ENCODE peak calls at places on chromosomes 2 and 18, in nine cellular contexts. O is fibroblast of lung, X is cardiac fibroblast, E is bronchial epithelial cell, Q is psoas muscle, C is fibroblast of pulmonary artery, I is astrocyte of the cerebellum, R is upper lobe of right lung, W is retinal pigment epithelial cell. K is an unnamed sample.

GRCh38 chr18:59041819-59042476 is 97.7 kb upstream of the SEC11C start:
- DNase-seq in O (no peak), Q (no peak), R (no peak), X (no peak), C (no peak), E (peak; percentile 66), I (no peak), W (no peak), K (no peak)

GRCh38 chr2:225097035-225097434 is 54.8 kb upstream of the DOCK10 start:
- DNase-seq in X (no peak), Q (no peak), W (no peak), I (no peak), R (no peak), E (no peak), O (peak; percentile 77), C (no peak), K (peak; percentile 54)

GRCh38 chr2:19878268-19879046 is 23.3 kb downstream of the TTC32 start:
- DNase-seq in O (no peak), X (no peak), I (no peak), C (no peak), R (no peak), W (no peak), Q (no peak), E (no peak), K (no peak)

GRCh38 chr2:168699834-168700417 is 102.5 kb upstream of the NOSTRIN start:
- DNase-seq in I (peak; percentile 32), C (peak; percentile 91), O (peak; percentile 98), W (no peak), X (peak; percentile 87), R (no peak), Q (peak; percentile 65), E (no peak), K (peak; percentile 91)

GRCh38 chr2:235575431-235575830 is 81.6 kb downstream of the AGAP1 start:
- DNase-seq in E (no peak), C (no peak), W (no peak), O (no peak), Q (no peak), X (no peak), I (no peak), R (no peak), K (no peak)

GRCh38 chr18:34592961-34593382 is 117.1 kb upstream of the DTNA start:
- DNase-seq in X (peak; percentile 56), R (no peak), C (peak; percentile 65), O (peak; percentile 74), W (peak; percentile 33), Q (peak; percentile 72), E (peak; percentile 75), I (peak; percentile 59), K (peak; percentile 51)

GRCh38 chr2:13650586-13651180 is 933.9 kb downstream of the TRIB2 start:
- DNase-seq in O (no peak), X (peak; percentile 57), R (no peak), Q (no peak), I (no peak), W (no peak), C (no peak), E (peak; percentile 39), K (no peak)

GRCh38 chr2:65599693-65600092 is 167.3 kb upstream of the SPRED2 start:
- DNase-seq in C (no peak), X (no peak), I (no peak), E (no peak), W (no peak), R (no peak), O (no peak), Q (no peak), K (no peak)

GRCh38 chr18:59061914-59062642 is 77.6 kb upstream of the SEC11C start:
- DNase-seq in I (no peak), C (no peak), E (no peak), O (no peak), R (no peak), Q (no peak), X (no peak), W (no peak), K (no peak)

GRCh38 chr2:168666339-168666738 is 136.1 kb upstream of the NOSTRIN start:
- DNase-seq in X (peak; percentile 61), R (no peak), E (peak; percentile 84), O (peak; percentile 28), Q (no peak), W (no peak), C (peak; percentile 6), I (peak; percentile 34), K (no peak)

GRCh38 chr2:149290662-149291061 is 39.7 kb upstream of the LYPD6 start:
- DNase-seq in O (no peak), X (no peak), W (no peak), R (no peak), Q (no peak), E (no peak), I (no peak), C (no peak), K (no peak)

GRCh38 chr2:2180446-2180845 is 150.6 kb downstream of the MYT1L start:
- DNase-seq in X (no peak), Q (no peak), C (no peak), R (no peak), O (no peak), W (no peak), I (no peak), E (no peak), K (no peak)

GRCh38 chr2:10164611-10165010 is 42.1 kb downstream of the RRM2 start:
- DNase-seq in Q (no peak), C (no peak), O (no peak), E (no peak), W (no peak), R (no peak), I (no peak), X (no peak), K (no peak)

GRCh38 chr18:50509012-50509411 is 50.9 kb upstream of the MAPK4 start:
- DNase-seq in Q (no peak), C (no peak), X (no peak), W (no peak), I (no peak), E (no peak), R (no peak), O (no peak), K (no peak)

GRCh38 chr2:183126635-183127034 is 2.4 kb downstream of the NUP35 start:
- DNase-seq in O (no peak), W (no peak), C (no peak), I (no peak), Q (no peak), R (no peak), X (peak; percentile 8), E (no peak), K (no peak)

GRCh38 chr2:54047658-54048057 is 67.8 kb upstream of the ACYP2 start:
- DNase-seq in W (no peak), C (no peak), E (no peak), X (no peak), O (no peak), I (no peak), R (no peak), Q (no peak), K (no peak)

GRCh38 chr2:55112229-55113016 is 62.2 kb upstream of the RTN4 start:
- DNase-seq in X (peak; percentile 74), E (no peak), Q (peak; percentile 86), W (no peak), R (peak; percentile 69), C (peak; percentile 43), O (peak; percentile 79), I (no peak), K (peak; percentile 76)
- TF ChIP-seq CTCF in X (peak; percentile 18), E (no peak), Q (no peak), W (no peak), R (peak; percentile 9), C (no peak), O (no peak), I (no peak), K (peak; percentile 17)

DNA sequence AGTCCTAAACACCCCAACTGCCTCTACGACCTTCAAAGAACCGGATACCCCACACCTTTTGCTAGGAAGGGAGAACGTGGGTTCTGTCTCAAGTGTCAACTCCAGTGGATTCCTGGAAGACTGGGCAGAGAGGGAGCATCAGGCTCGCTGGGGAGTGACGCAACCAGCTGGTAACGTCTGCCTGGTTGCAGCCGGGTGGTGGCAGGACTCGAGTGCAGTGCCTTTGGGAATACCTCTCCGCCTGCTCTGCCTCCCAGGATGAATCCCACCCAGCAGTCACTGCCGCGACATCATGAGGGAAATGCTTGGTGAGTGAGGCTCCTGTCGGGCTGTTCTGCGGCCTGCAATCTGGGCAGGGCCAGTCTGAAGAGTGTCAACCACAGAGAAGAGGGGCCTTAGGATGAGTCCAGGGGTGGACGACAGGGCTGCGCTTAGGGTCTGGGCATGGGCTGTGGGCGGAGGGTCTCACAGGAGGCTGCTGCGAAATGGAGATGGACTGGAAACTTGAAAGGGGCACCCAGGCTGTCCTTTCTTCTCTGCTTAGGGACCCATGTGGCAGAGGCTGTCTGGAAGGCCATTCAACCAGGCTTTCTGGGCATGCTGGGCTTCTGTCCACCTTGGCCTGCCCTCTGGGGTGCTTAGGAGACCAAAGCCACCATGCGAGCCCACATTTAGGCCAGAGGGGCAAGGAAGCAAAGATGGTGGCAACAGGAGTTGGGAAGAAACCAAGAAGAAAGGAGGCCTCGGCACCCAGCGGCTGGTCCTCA is 12.9 kb downstream of the GPR17 start:
- DNase-seq in Q (peak; percentile 14), I (no peak), E (no peak), R (peak; percentile 54), C (no peak), W (no peak), X (no peak), O (no peak), K (peak; percentile 25)
- H3K4me3 ChIP-seq in Q (no peak overlapping the region), I (no peak overlapping the region), E (no peak overlapping the region), R (no peak overlapping the region), C (no peak overlapping the region), W (no peak overlapping the region), X (no peak overlapping the region), O (no peak overlapping the region), K (no peak overlapping the region)

GRCh38 chr2:39513641-39514094 is 76.6 kb upstream of the MAP4K3 start:
- DNase-seq in X (peak; percentile 99), O (peak; percentile 94), Q (peak; percentile 34), R (no peak), I (peak; percentile 93), E (peak; percentile 93), W (peak; percentile 75), C (peak; percentile 97), K (peak; percentile 95)
- TF ChIP-seq CTCF in X (peak; percentile 77), O (peak; percentile 76), Q (peak; percentile 54), R (peak; percentile 62), I (peak; percentile 77), E (peak; percentile 81), W (peak; percentile 73), C (peak; percentile 79), K (peak; percentile 82)

DNA sequence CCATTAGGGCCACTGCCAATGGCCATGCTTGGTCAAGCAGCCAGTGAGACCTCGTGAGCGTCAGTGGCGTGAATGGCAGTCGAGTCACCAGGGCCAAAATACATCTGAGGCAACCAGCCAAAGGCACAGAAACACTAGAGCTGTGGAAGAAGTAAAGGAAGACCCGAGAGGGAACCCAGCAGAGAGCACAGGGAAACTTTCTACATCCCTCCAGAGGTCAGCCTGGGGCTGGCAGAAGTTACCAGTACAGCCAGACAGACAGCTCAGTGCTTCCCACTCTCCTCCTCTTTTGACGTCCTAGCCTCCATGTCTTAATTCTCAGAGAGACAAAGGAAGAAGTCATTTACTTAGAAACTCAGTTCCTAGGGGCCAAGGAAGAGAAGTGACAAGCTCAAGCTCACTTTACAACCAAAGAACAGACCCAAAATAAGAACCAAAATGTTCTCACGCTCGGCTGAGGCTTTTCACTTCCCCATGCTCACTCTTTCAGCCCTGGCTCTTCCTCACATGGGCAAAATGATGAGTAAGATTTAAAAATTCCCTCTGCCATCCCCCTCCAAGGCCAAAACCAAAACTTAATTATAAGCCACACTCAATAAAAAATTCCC is 8.7 kb downstream of the CYRIA start:
- DNase-seq in I (no peak), O (no peak), C (no peak), W (no peak), R (no peak), E (no peak), Q (peak; percentile 81), X (no peak), K (no peak)
- H3K4me3 ChIP-seq in I (no peak overlapping the region), O (no peak overlapping the region), C (no peak overlapping the region), W (no peak overlapping the region), R (no peak overlapping the region), E (no peak overlapping the region), Q (peak overlapping the region; percentile 43), X (no peak overlapping the region), K (no peak overlapping the region)

K was measured in fibroblast of villous mesenchyme.